ENCODE peak calls at places on chromosomes 5 and 9, in six cellular contexts. R is RWPE1, Y is epithelial cell of esophagus, N is esophagus muscularis mucosa, X is AG04449, D is foreskin fibroblast. F is an unnamed sample.

GRCh38 chr9:80649001-80649420 is 1040.3 kb downstream of the TLE1 start:
- DNase-seq in R (no peak), Y (peak; percentile 75), N (no peak), X (peak; percentile 74), D (peak; percentile 53), F (peak; percentile 53)

GRCh38 chr9:86075132-86075807 is 24.1 kb downstream of the GOLM1 start:
- DNase-seq in R (no peak), Y (no peak), N (no peak), X (no peak), D (no peak), F (no peak)

GRCh38 chr5:67842806-67843205 is 372.8 kb upstream of the PIK3R1 start:
- DNase-seq in R (peak; percentile 46), Y (peak; percentile 72), N (no peak), X (no peak), D (peak; percentile 33), F (no peak)

GRCh38 chr5:67050125-67050524 is 146.5 kb downstream of the CD180 start:
- DNase-seq in R (no peak), Y (peak; percentile 32), N (no peak), X (no peak), D (no peak), F (no peak)

GRCh38 chr5:172104801-172105701 is 83.0 kb downstream of the STK10 start:
- DNase-seq in R (no peak), Y (no peak), N (no peak), X (no peak), D (no peak), F (no peak)

GRCh38 chr5:61878471-61878870 is 427.5 kb upstream of the KIF2A start:
- DNase-seq in R (no peak), Y (peak; percentile 16), N (no peak), X (no peak), D (no peak), F (no peak)

GRCh38 chr5:52685621-52686370 is 101.9 kb upstream of the ITGA1 start:
- DNase-seq in R (no peak), Y (peak; percentile 21), N (no peak), X (no peak), D (no peak), F (no peak)

GRCh38 chr5:143775258-143775657 is 36.7 kb upstream of the HMHB1 start:
- DNase-seq in R (no peak), Y (peak; percentile 58), N (no peak), X (no peak), D (peak; percentile 29), F (no peak)

GRCh38 chr5:156824800-156825199 is 25.3 kb upstream of the PPP1R2B start:
- DNase-seq in R (peak; percentile 28), Y (peak; percentile 10), N (no peak), X (peak; percentile 4), D (no peak), F (peak; percentile 23)

GRCh38 chr5:73768-74502 is 18.0 kb upstream of the PLEKHG4B start:
- DNase-seq in R (no peak), Y (no peak), N (no peak), X (no peak), D (no peak), F (no peak)

GRCh38 chr9:93681316-93682154 is 105.2 kb downstream of the PHF2 start:
- DNase-seq in R (no peak), Y (no peak), N (peak; percentile 82), X (no peak), D (no peak), F (no peak)

GRCh38 chr9:18357321-18357720 is 116.6 kb upstream of the ADAMTSL1 start:
- DNase-seq in R (no peak), Y (no peak), N (no peak), X (no peak), D (no peak), F (no peak)

GRCh38 chr9:94860678-94861588 is 134.4 kb downstream of the AOPEP start:
- DNase-seq in R (no peak), Y (no peak), N (no peak), X (peak; percentile 79), D (peak; percentile 59), F (peak; percentile 82)

GRCh38 chr9:88922091-88922490 is 69.2 kb upstream of the S1PR3 start:
- DNase-seq in R (no peak), Y (no peak), N (no peak), X (no peak), D (no peak), F (no peak)

GRCh38 chr5:177040814-177041410 is 18.4 kb downstream of the ZNF346 start:
- DNase-seq in R (no peak), Y (peak; percentile 42), N (no peak), X (peak; percentile 42), D (peak; percentile 50), F (peak; percentile 49)

GRCh38 chr9:84146893-84147705 is 166.5 kb downstream of the RMI1 start:
- DNase-seq in R (no peak), Y (no peak), N (no peak), X (no peak), D (no peak), F (no peak)

GRCh38 chr9:87277346-87277745 is 220.3 kb upstream of the DAPK1 start:
- DNase-seq in R (no peak), Y (peak; percentile 50), N (no peak), X (no peak), D (no peak), F (no peak)

GRCh38 chr5:95673076-95673475 is 9.7 kb downstream of the SPATA9 start:
- DNase-seq in R (no peak), Y (no peak), N (no peak), X (no peak), D (peak; percentile 27), F (no peak)

GRCh38 chr5:78677777-78678668 is 29.5 kb upstream of the LHFPL2 start:
- DNase-seq in R (peak; percentile 61), Y (peak; percentile 71), N (no peak), X (peak; percentile 84), D (peak; percentile 82), F (peak; percentile 83)

GRCh38 chr5:145922059-145922458 is 14.3 kb upstream of the SH3RF2 start:
- DNase-seq in R (no peak), Y (peak; percentile 68), N (no peak), X (no peak), D (no peak), F (no peak)

GRCh38 chr5:145921211-145921610 is 15.2 kb upstream of the SH3RF2 start:
- DNase-seq in R (peak; percentile 49), Y (peak; percentile 99), N (no peak), X (no peak), D (no peak), F (no peak)

GRCh38 chr5:145918397-145918796 is 18.0 kb upstream of the SH3RF2 start:
- DNase-seq in R (no peak), Y (no peak), N (no peak), X (no peak), D (no peak), F (no peak)

GRCh38 chr5:145919413-145919812 is 17.0 kb upstream of the SH3RF2 start:
- DNase-seq in R (no peak), Y (no peak), N (no peak), X (no peak), D (no peak), F (no peak)

DNA sequence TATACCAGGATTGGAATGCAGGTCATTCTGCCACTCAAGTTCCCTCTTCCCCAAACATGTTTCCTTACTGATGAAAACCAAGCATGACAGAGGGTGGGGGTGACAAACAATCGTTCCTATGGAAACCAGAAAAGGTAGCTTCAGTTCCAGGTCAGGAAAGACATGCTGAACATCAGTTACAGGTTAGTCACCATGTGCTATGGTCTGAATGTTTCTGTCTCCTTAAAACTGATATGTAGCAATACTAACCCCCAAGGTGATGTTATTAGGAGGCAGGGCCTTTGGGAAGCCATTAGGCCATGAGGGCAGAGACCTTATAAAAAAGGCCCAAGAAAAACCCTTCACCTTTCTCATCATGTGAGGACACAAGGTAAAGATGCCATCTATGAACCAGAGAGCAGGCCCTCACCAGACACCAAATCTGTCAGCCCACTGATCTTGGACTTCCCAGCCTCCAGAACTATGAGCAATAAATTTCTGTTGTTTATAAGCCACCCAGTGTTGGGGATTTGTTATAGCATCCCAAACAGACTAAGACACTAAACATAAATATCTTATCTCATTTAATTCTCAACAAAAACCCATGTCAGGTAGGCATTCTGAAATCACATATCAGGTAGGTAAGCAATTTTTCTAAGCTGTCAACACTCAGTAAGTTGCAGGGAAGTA is 15.7 kb upstream of the SH3RF2 start:
- DNase-seq in R (no peak), Y (peak; percentile 22), N (no peak), X (no peak), D (no peak), F (no peak)
- TF ChIP-seq CTCF in R (no peak), Y (peak; percentile 13), N (no peak), X (no peak), D (no peak), F (no peak)

DNA sequence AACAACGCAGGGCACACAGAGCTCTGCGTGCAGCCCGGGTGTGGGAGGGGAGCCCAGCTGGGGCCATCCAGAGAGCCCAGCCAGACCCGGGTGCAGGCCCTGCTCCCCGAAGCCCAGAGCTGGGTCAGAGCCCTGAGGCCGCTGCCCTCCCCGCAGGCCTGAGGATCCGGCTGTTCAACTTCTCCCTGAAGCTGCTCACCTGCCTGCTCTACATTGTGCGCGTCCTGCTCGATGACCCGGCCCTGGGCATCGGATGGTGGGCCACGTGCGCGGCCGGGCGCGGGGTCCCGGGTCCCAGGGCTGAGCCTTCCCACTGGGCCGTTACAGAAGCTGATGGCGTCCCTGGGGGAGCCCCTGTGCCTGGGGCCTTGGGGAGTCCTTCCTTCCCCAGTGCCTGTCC is 48.8 kb downstream of the KCNT1 start:
- DNase-seq in R (no peak), Y (no peak), N (no peak), X (no peak), D (no peak), F (no peak)
- TF ChIP-seq CTCF in R (no peak), Y (no peak), N (no peak), X (no peak), D (no peak), F (no peak)

GRCh38 chr9:72443855-72444254 is 77.6 kb upstream of the TMC1 start:
- DNase-seq in R (no peak), Y (peak; percentile 43), N (no peak), X (no peak), D (no peak), F (no peak)
- TF ChIP-seq CTCF in R (no peak), Y (no peak), N (no peak), X (no peak), D (no peak), F (no peak)

DNA sequence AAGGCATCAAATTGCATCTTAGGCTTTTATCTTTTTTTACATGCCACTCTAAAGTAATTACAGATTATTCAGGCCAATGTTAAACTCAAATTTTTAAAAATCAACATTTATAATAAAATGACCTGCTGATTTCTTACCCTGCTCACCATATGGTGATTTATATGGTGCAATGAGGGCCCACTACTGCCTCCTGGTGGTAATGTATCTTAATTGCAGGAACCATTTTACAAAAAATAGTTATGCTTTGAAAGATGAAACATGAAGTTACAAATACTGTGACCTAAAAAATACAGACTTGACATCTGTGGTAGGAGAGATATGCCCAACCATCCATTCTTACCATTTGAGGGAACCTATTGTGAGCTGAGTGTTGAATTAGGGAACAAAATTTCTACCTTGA is 292.6 kb upstream of the TAS2R1 start:
- DNase-seq in R (no peak), Y (no peak), N (no peak), X (no peak), D (no peak), F (no peak)
- TF ChIP-seq CTCF in R (peak; percentile 25), Y (peak; percentile 22), N (peak; percentile 5), X (no peak), D (peak; percentile 19), F (no peak)

F was measured in AG09319.